ENCODE peak calls at places on chromosome 4, in six cellular contexts. O is EL; U is CD4-positive, alpha-beta T cell; S is right lobe of liver; Z is activated T-cell treated with anti-CD3 and anti-CD28 coated beads for 1 hour; A is neuronal stem cell. Y is an unnamed sample.

GRCh38 chr4:110480031-110480549 is 4.1 kb downstream of the ENPEP start:
- DNase-seq in O (peak), U (no peak), S (no peak), Z (no peak), A (no peak), Y (no peak)

GRCh38 chr4:67918428-67918827 is 34.6 kb upstream of the TMPRSS11D start:
- DNase-seq in O (no peak), U (no peak), S (no peak), Z (no peak), A (no peak), Y (no peak)

GRCh38 chr4:166318810-166319525 is 445.9 kb downstream of the TLL1 start:
- DNase-seq in O (peak), U (no peak), S (no peak), Z (no peak), A (no peak), Y (no peak)

GRCh38 chr4:83248486-83248885 is 36.1 kb downstream of the COQ2 start:
- DNase-seq in O (peak), U (no peak), S (no peak), Z (no peak), A (no peak), Y (no peak)

GRCh38 chr4:56209767-56210166 is 177.5 kb downstream of the AASDH start:
- DNase-seq in O (no peak), U (no peak), S (no peak), Z (no peak), A (no peak), Y (no peak)

GRCh38 chr4:20249333-20249732 is 2.4 kb upstream of the SLIT2 start:
- DNase-seq in O (peak), U (no peak), S (no peak), Z (no peak), A (no peak), Y (no peak)

GRCh38 chr4:123826896-123827295 is 430.3 kb downstream of the SPRY1 start:
- DNase-seq in O (peak), U (no peak), S (no peak), Z (no peak), A (no peak), Y (no peak)

GRCh38 chr4:10117424-10118354 is 1.1 kb upstream of the WDR1 start:
- DNase-seq in O (peak), U (peak), S (no peak), Z (no peak), A (no peak), Y (peak)

GRCh38 chr4:140300271-140300970 is 73.0 kb upstream of the SCOC start:
- DNase-seq in O (peak), U (no peak), S (no peak), Z (no peak), A (no peak), Y (no peak)

GRCh38 chr4:10008208-10009005 is 12.9 kb downstream of the SLC2A9 start:
- DNase-seq in O (no peak), U (no peak), S (no peak), Z (no peak), A (no peak), Y (no peak)

GRCh38 chr4:153514001-153514526 is 47.9 kb downstream of the TMEM131L start:
- DNase-seq in O (peak), U (no peak), S (no peak), Z (no peak), A (no peak), Y (no peak)

GRCh38 chr4:145503486-145504072 is 21.9 kb downstream of the SMAD1 start:
- DNase-seq in O (no peak), U (no peak), S (no peak), Z (no peak), A (no peak), Y (no peak)

GRCh38 chr4:124940387-124940786 is 227.9 kb upstream of the ANKRD50 start:
- DNase-seq in O (peak), U (no peak), S (no peak), Z (no peak), A (no peak), Y (no peak)

GRCh38 chr4:123234966-123235365 is 161.6 kb upstream of the SPRY1 start:
- DNase-seq in O (peak), U (no peak), S (no peak), Z (no peak), A (no peak), Y (no peak)

GRCh38 chr4:2837904-2838496 is 5.6 kb upstream of the ADD1 start:
- DNase-seq in O (peak), U (peak), S (peak), Z (peak), A (no peak), Y (peak)

GRCh38 chr4:2390780-2391490 is 27.5 kb downstream of the ZFYVE28 start:
- DNase-seq in O (no peak), U (no peak), S (no peak), Z (no peak), A (no peak), Y (no peak)

GRCh38 chr4:72295966-72296557 is 264.3 kb downstream of the NPFFR2 start:
- DNase-seq in O (peak), U (no peak), S (no peak), Z (no peak), A (peak), Y (no peak)

GRCh38 chr4:168885416-168885815 is 124.6 kb downstream of the CBR4 start:
- DNase-seq in O (peak), U (no peak), S (no peak), Z (no peak), A (no peak), Y (no peak)

GRCh38 chr4:124974163-124974562 is 261.6 kb upstream of the ANKRD50 start:
- DNase-seq in O (no peak), U (no peak), S (no peak), Z (no peak), A (no peak), Y (no peak)

GRCh38 chr4:88101165-88101564 is 57.3 kb downstream of the ABCG2 start:
- DNase-seq in O (no peak), U (no peak), S (no peak), Z (no peak), A (no peak), Y (no peak)

GRCh38 chr4:151302432-151302831 is 23.0 kb downstream of the SH3D19 start:
- DNase-seq in O (no peak), U (no peak), S (no peak), Z (no peak), A (no peak), Y (no peak)

GRCh38 chr4:2142630-2143427 is 83.7 kb downstream of the NAT8L start:
- DNase-seq in O (no peak), U (no peak), S (no peak), Z (no peak), A (no peak), Y (no peak)

GRCh38 chr4:73068496-73069337 is 799 bp downstream of the COX18 start:
- DNase-seq in O (peak), U (no peak), S (no peak), Z (no peak), A (no peak), Y (no peak)

GRCh38 chr4:142721187-142721586 is 124.9 kb downstream of the INPP4B start:
- DNase-seq in O (peak), U (no peak), S (no peak), Z (no peak), A (no peak), Y (no peak)

GRCh38 chr4:169795585-169795984 is 37.8 kb upstream of the HPF1 start:
- DNase-seq in O (peak), U (no peak), S (no peak), Z (no peak), A (no peak), Y (no peak)

GRCh38 chr4:22385615-22386014 is 130.3 kb downstream of the ADGRA3 start:
- DNase-seq in O (peak), U (no peak), S (no peak), Z (no peak), A (no peak), Y (no peak)

GRCh38 chr4:15436515-15436914 is 8.7 kb downstream of the C1QTNF7 start:
- DNase-seq in O (peak), U (no peak), S (no peak), Z (no peak), A (no peak), Y (no peak)

GRCh38 chr4:171186700-171187099 is 626.5 kb upstream of the GALNTL6 start:
- DNase-seq in O (no peak), U (no peak), S (no peak), Z (no peak), A (no peak), Y (no peak)